ENCODE peak calls at places on chromosomes 7 and 10, in nine cellular contexts. T, D, K, A, N, V, W, O and X are unnamed samples.

GRCh38 chr7:154332776-154333175 is 280.6 kb downstream of the DPP6 start:
- DNase-seq in O (no peak), A (no peak), T (no peak), N (no peak), D (no peak), W (no peak), K (no peak), V (no peak), X (no peak)

GRCh38 chr7:1386623-1387220 is 72.5 kb downstream of the MICALL2 start:
- DNase-seq in N (no peak), O (no peak), V (no peak), K (no peak), D (peak), W (no peak), A (no peak), T (no peak), X (no peak)

GRCh38 chr7:11125160-11125559 is 151.5 kb downstream of the PHF14 start:
- DNase-seq in W (no peak), K (no peak), A (no peak), T (no peak), N (no peak), D (no peak), O (no peak), V (no peak), X (no peak)

GRCh38 chr7:17781491-17782215 is 158.6 kb downstream of the SNX13 start:
- DNase-seq in V (no peak), A (no peak), K (no peak), W (no peak), D (no peak), N (no peak), T (peak), O (no peak), X (peak)

GRCh38 chr7:130733866-130734524 is at the start of gene KLF14:
- DNase-seq in W (peak), K (peak), A (peak), D (peak), O (no peak), N (peak), V (peak), T (peak), X (no peak)

GRCh38 chr10:83555264-83555663 is 584.0 kb upstream of the GHITM start:
- DNase-seq in N (no peak), V (no peak), D (no peak), T (no peak), W (no peak), A (no peak), K (no peak), O (no peak), X (no peak)

GRCh38 chr7:41122256-41122987 is 580.5 kb downstream of the INHBA start:
- DNase-seq in T (no peak), A (no peak), K (no peak), W (no peak), O (no peak), V (no peak), N (no peak), D (no peak), X (no peak)

GRCh38 chr7:54907981-54908380 is 110.8 kb upstream of the EGFR start:
- DNase-seq in A (no peak), T (peak), O (no peak), D (no peak), V (no peak), W (no peak), N (peak), K (no peak), X (no peak)

GRCh38 chr7:55510621-55511020 is 61.7 kb downstream of the VOPP1 start:
- DNase-seq in W (no peak), N (no peak), A (no peak), K (no peak), O (no peak), T (no peak), V (no peak), D (no peak), X (no peak)

GRCh38 chr10:86366033-86366901 is at the start of gene GRID1:
- DNase-seq in K (no peak), N (peak), V (peak), T (no peak), A (no peak), D (no peak), O (peak), W (peak), X (no peak)

GRCh38 chr7:2478800-2479199 is 2.6 kb upstream of the GRIFIN start:
- DNase-seq in W (peak), A (no peak), T (no peak), K (no peak), N (no peak), O (peak), V (no peak), D (no peak), X (no peak)